ENCODE peak calls at places on chromosomes 11 and 22, in four cellular contexts. L is neural progenitor cell; A is effector CD4-positive, alpha-beta T cell; U is A549. V is an unnamed sample.

GRCh38 chr11:64246874-64247728 is at the start of gene PPP1R14B:
- DNase-seq in L (peak; percentile 95), A (peak; percentile 72), U (peak; percentile 89), V (peak; percentile 94)

GRCh38 chr11:130636672-130637463 is 188.4 kb downstream of the ADAMTS15 start:
- DNase-seq in L (no peak), A (no peak), U (peak; percentile 95), V (no peak)

GRCh38 chr11:56271092-56271491 is 2.9 kb upstream of the OR5T1 start:
- DNase-seq in L (no peak), A (no peak), U (no peak), V (no peak)

GRCh38 chr11:73140213-73141030 is 1.7 kb downstream of the FCHSD2 start:
- DNase-seq in L (peak; percentile 66), A (no peak), U (peak; percentile 32), V (peak; percentile 61)

GRCh38 chr11:124405611-124406010 is 6.8 kb upstream of the OR8B3 start:
- DNase-seq in L (no peak), A (no peak), U (no peak), V (no peak)

GRCh38 chr11:66628061-66628603 is 10.4 kb upstream of the RBM4 start:
- DNase-seq in L (no peak), A (no peak), U (no peak), V (no peak)

GRCh38 chr11:9692696-9693095 is 28.8 kb downstream of the SWAP70 start:
- DNase-seq in L (no peak), A (no peak), U (no peak), V (no peak)

GRCh38 chr11:123082977-123083376 is 21.0 kb upstream of the HSPA8 start:
- DNase-seq in L (no peak), A (no peak), U (no peak), V (no peak)

GRCh38 chr11:71977743-71978418 is 20.8 kb upstream of the IL18BP start:
- DNase-seq in L (peak; percentile 47), A (peak; percentile 38), U (peak; percentile 50), V (peak; percentile 62)

GRCh38 chr11:16778876-16779275 is 40.4 kb downstream of the C11orf58 start:
- DNase-seq in L (no peak), A (no peak), U (no peak), V (no peak)

GRCh38 chr22:20060700-20061480 is 19.2 kb upstream of the DGCR8 start:
- DNase-seq in L (no peak), A (no peak), U (no peak), V (no peak)

GRCh38 chr11:128775513-128775912 is 81.6 kb downstream of the FLI1 start:
- DNase-seq in L (no peak), A (no peak), U (no peak), V (no peak)

GRCh38 chr11:61532136-61533038 is 23.8 kb downstream of the LRRC10B start:
- DNase-seq in L (peak; percentile 76), A (peak; percentile 13), U (peak; percentile 49), V (peak; percentile 82)

GRCh38 chr11:135073444-135073843 is 661.4 kb upstream of the B3GAT1 start:
- DNase-seq in L (no peak), A (no peak), U (no peak), V (no peak)

GRCh38 chr11:33227578-33228261 is 29.5 kb upstream of the HIPK3 start:
- DNase-seq in L (no peak), A (no peak), U (no peak), V (no peak)

GRCh38 chr11:118488480-118489109 is 38.7 kb upstream of the TTC36 start:
- DNase-seq in L (peak; percentile 72), A (peak; percentile 75), U (peak; percentile 70), V (peak; percentile 84)

GRCh38 chr11:70122490-70123198 is 44.5 kb downstream of the ANO1 start:
- DNase-seq in L (no peak), A (no peak), U (no peak), V (no peak)

GRCh38 chr11:11558826-11559225 is 63.0 kb downstream of the GALNT18 start:
- DNase-seq in L (no peak), A (no peak), U (no peak), V (no peak)

GRCh38 chr22:49151256-49152131 is 676.2 kb downstream of the BRD1 start:
- DNase-seq in L (no peak), A (no peak), U (no peak), V (no peak)

GRCh38 chr11:118010738-118011461 is 24.7 kb downstream of the IL10RA start:
- DNase-seq in L (no peak), A (no peak), U (no peak), V (no peak)

GRCh38 chr11:47477323-47477722 is 28.4 kb upstream of the RAPSN start:
- DNase-seq in L (no peak), A (no peak), U (no peak), V (no peak)

GRCh38 chr11:19087658-19088057 is 27.1 kb upstream of the MRGPRX2 start:
- DNase-seq in L (no peak), A (no peak), U (no peak), V (no peak)

GRCh38 chr22:41862530-41863266 is 29.8 kb downstream of the SREBF2 start:
- DNase-seq in L (no peak), A (no peak), U (no peak), V (no peak)

GRCh38 chr22:17366830-17367229 is 2.4 kb upstream of the CECR2 start:
- DNase-seq in L (peak; percentile 84), A (no peak), U (peak; percentile 33), V (peak; percentile 30)

GRCh38 chr11:65041206-65042035 is at the start of gene SAC3D1:
- DNase-seq in L (peak; percentile 87), A (peak; percentile 59), U (no peak), V (peak; percentile 82)

GRCh38 chr22:43845981-43846380 is 16.3 kb downstream of the SULT4A1 start:
- DNase-seq in L (no peak), A (no peak), U (no peak), V (no peak)

GRCh38 chr11:1759151-1759850 is 4.4 kb downstream of the CTSD start:
- DNase-seq in L (no peak), A (no peak), U (no peak), V (peak; percentile 18)

GRCh38 chr11:15123849-15124248 is 9.1 kb downstream of the INSC start:
- DNase-seq in L (no peak), A (no peak), U (no peak), V (no peak)